ENCODE peak calls at places on chromosomes 12 and 14, in ten cellular contexts. G, F, E, R, C, K, L, I, B and V are unnamed samples.

GRCh38 chr12:75724913-75725312 is 213.5 kb upstream of the KRR1 start:
- DNase-seq in G (no peak), F (peak; percentile 91), E (no peak), R (no peak), C (no peak), K (no peak), L (no peak), I (no peak), B (peak; percentile 35), V (no peak)

GRCh38 chr14:46490150-46490769 is 161.3 kb downstream of the RPL10L start:
- DNase-seq in G (no peak), F (no peak), E (peak; percentile 5), R (no peak), C (no peak), K (no peak), L (no peak), I (no peak), B (peak; percentile 27), V (no peak)

GRCh38 chr12:47825239-47825639 is 5.5 kb upstream of the HDAC7 start:
- DNase-seq in G (no peak), F (no peak), E (no peak), R (peak; percentile 78), C (no peak), K (no peak), L (no peak), I (peak; percentile 28), B (no peak), V (no peak)

GRCh38 chr12:12529783-12530421 is 32.8 kb downstream of the DUSP16 start:
- DNase-seq in G (no peak), F (no peak), E (no peak), R (no peak), C (no peak), K (no peak), L (no peak), I (no peak), B (no peak), V (no peak)

GRCh38 chr12:68675098-68675842 is 11.5 kb upstream of the NUP107 start:
- DNase-seq in G (peak; percentile 50), F (peak; percentile 16), E (no peak), R (peak; percentile 54), C (no peak), K (no peak), L (no peak), I (peak; percentile 58), B (no peak), V (no peak)

GRCh38 chr12:51082561-51083139 is 746 bp downstream of the CSRNP2 start:
- DNase-seq in G (no peak), F (peak; percentile 57), E (no peak), R (no peak), C (no peak), K (no peak), L (peak; percentile 2), I (no peak), B (peak; percentile 30), V (no peak)

GRCh38 chr12:32146074-32146873 is 39.6 kb downstream of the BICD1 start:
- DNase-seq in G (no peak), F (no peak), E (no peak), R (no peak), C (no peak), K (no peak), L (no peak), I (no peak), B (no peak), V (no peak)

GRCh38 chr12:121786441-121786825 is 7.1 kb downstream of the RHOF start:
- DNase-seq in G (no peak), F (peak; percentile 94), E (no peak), R (peak; percentile 80), C (peak; percentile 83), K (peak; percentile 90), L (no peak), I (peak; percentile 65), B (no peak), V (no peak)

GRCh38 chr12:99093166-99093565 is 448.1 kb downstream of the APAF1 start:
- DNase-seq in G (no peak), F (no peak), E (no peak), R (no peak), C (no peak), K (no peak), L (no peak), I (no peak), B (no peak), V (no peak)

GRCh38 chr14:24355009-24355408 is 13.0 kb upstream of the NFATC4 start:
- DNase-seq in G (no peak), F (no peak), E (no peak), R (no peak), C (no peak), K (no peak), L (no peak), I (no peak), B (no peak), V (no peak)

GRCh38 chr14:88049271-88049670 is 44.3 kb downstream of the GPR65 start:
- DNase-seq in G (no peak), F (no peak), E (no peak), R (no peak), C (no peak), K (no peak), L (no peak), I (no peak), B (no peak), V (no peak)

GRCh38 chr12:93115646-93116045 is 186.6 kb upstream of the EEA1 start:
- DNase-seq in G (no peak), F (no peak), E (no peak), R (no peak), C (no peak), K (no peak), L (no peak), I (no peak), B (no peak), V (no peak)

GRCh38 chr14:73663548-73664212 is 18.9 kb downstream of the DNAL1 start:
- DNase-seq in G (no peak), F (no peak), E (peak; percentile 0), R (no peak), C (no peak), K (no peak), L (no peak), I (no peak), B (no peak), V (no peak)

GRCh38 chr12:110563702-110564470 is 19.2 kb downstream of the PPTC7 start:
- DNase-seq in G (no peak), F (peak; percentile 56), E (peak; percentile 48), R (no peak), C (no peak), K (no peak), L (no peak), I (no peak), B (no peak), V (no peak)

GRCh38 chr12:107485731-107486130 is 199.9 kb upstream of the PWP1 start:
- DNase-seq in G (no peak), F (no peak), E (no peak), R (no peak), C (no peak), K (no peak), L (no peak), I (no peak), B (no peak), V (no peak)

GRCh38 chr12:49282302-49282701 is 12.6 kb upstream of the PRPH start:
- DNase-seq in G (no peak), F (no peak), E (no peak), R (no peak), C (no peak), K (no peak), L (no peak), I (no peak), B (no peak), V (no peak)

GRCh38 chr12:3727354-3727753 is 25.6 kb downstream of the CRACR2A start:
- DNase-seq in G (no peak), F (no peak), E (no peak), R (no peak), C (no peak), K (no peak), L (no peak), I (no peak), B (no peak), V (no peak)

GRCh38 chr12:18079541-18080230 is 10.3 kb downstream of the RERGL start:
- DNase-seq in G (no peak), F (no peak), E (no peak), R (no peak), C (no peak), K (no peak), L (no peak), I (no peak), B (no peak), V (no peak)

GRCh38 chr12:116910645-116911449 is at the start of gene FBXW8:
- DNase-seq in G (peak; percentile 16), F (peak; percentile 80), E (peak; percentile 85), R (peak; percentile 85), C (peak; percentile 58), K (peak; percentile 65), L (peak; percentile 66), I (peak; percentile 84), B (peak; percentile 82), V (peak; percentile 46)

GRCh38 chr12:52813885-52814709 is at the start of gene KRT4:
- DNase-seq in G (no peak), F (peak; percentile 53), E (no peak), R (no peak), C (no peak), K (no peak), L (no peak), I (no peak), B (no peak), V (no peak)

GRCh38 chr12:1935700-1936378 is 17.4 kb upstream of the CACNA2D4 start:
- DNase-seq in G (no peak), F (no peak), E (no peak), R (no peak), C (peak; percentile 70), K (peak; percentile 66), L (no peak), I (peak; percentile 77), B (no peak), V (no peak)

GRCh38 chr12:26239508-26240328 is 44.3 kb downstream of the SSPN start:
- DNase-seq in G (no peak), F (peak; percentile 89), E (no peak), R (no peak), C (peak; percentile 64), K (no peak), L (no peak), I (no peak), B (no peak), V (no peak)

GRCh38 chr12:109827080-109827479 is 6.1 kb downstream of the TRPV4 start:
- DNase-seq in G (no peak), F (no peak), E (no peak), R (no peak), C (no peak), K (no peak), L (no peak), I (no peak), B (no peak), V (no peak)

GRCh38 chr14:101947577-101947903 is 16.8 kb upstream of the DYNC1H1 start:
- DNase-seq in G (no peak), F (no peak), E (no peak), R (no peak), C (no peak), K (no peak), L (no peak), I (no peak), B (no peak), V (no peak)

GRCh38 chr12:76441016-76441415 is 92.8 kb upstream of the BBS10 start:
- DNase-seq in G (no peak), F (no peak), E (no peak), R (no peak), C (no peak), K (no peak), L (peak; percentile 0), I (no peak), B (no peak), V (no peak)

GRCh38 chr14:100539319-100539645 is 47.9 kb downstream of the BEGAIN start:
- DNase-seq in G (no peak), F (no peak), E (no peak), R (no peak), C (peak; percentile 31), K (no peak), L (no peak), I (no peak), B (no peak), V (no peak)

GRCh38 chr12:88737838-88738472 is 157.7 kb upstream of the KITLG start:
- DNase-seq in G (no peak), F (no peak), E (no peak), R (no peak), C (no peak), K (no peak), L (no peak), I (no peak), B (no peak), V (no peak)

GRCh38 chr12:54360717-54361456 is 3.4 kb downstream of the GPR84 start:
- DNase-seq in G (no peak), F (peak; percentile 72), E (peak; percentile 92), R (peak; percentile 85), C (peak; percentile 76), K (peak; percentile 79), L (no peak), I (peak; percentile 86), B (peak; percentile 94), V (no peak)